ENCODE peak calls at places on chromosomes 3 and 15, in four cellular contexts. E, D, Q and L are unnamed samples.

GRCh38 chr3:147812186-147812911 is 403.2 kb downstream of the ZIC1 start:
- DNase-seq in E (no peak), D (no peak), Q (no peak), L (no peak)

GRCh38 chr3:52524752-52525661 is 8.7 kb downstream of the NT5DC2 start:
- DNase-seq in E (peak; percentile 20), D (no peak), Q (no peak), L (peak; percentile 14)

GRCh38 chr15:71780349-71780976 is 29.9 kb upstream of the NR2E3 start:
- DNase-seq in E (no peak), D (no peak), Q (peak; percentile 69), L (peak; percentile 17)

GRCh38 chr3:184592411-184593200 is 31.0 kb downstream of the EPHB3 start:
- DNase-seq in E (no peak), D (no peak), Q (peak; percentile 20), L (no peak)

GRCh38 chr3:66442254-66443249 is 58.3 kb downstream of the LRIG1 start:
- DNase-seq in E (peak; percentile 70), D (peak; percentile 91), Q (peak; percentile 90), L (peak; percentile 82)

GRCh38 chr3:115788921-115789470 is 165.7 kb downstream of the GAP43 start:
- DNase-seq in E (no peak), D (no peak), Q (peak; percentile 91), L (no peak)

GRCh38 chr3:106251160-106251892 is 382.5 kb upstream of the CBLB start:
- DNase-seq in E (no peak), D (no peak), Q (peak; percentile 11), L (no peak)

GRCh38 chr15:60414016-60414682 is 16.4 kb upstream of the ANXA2 start:
- DNase-seq in E (no peak), D (no peak), Q (peak; percentile 74), L (peak; percentile 56)

GRCh38 chr3:46675843-46676567 is 17.5 kb downstream of the ALS2CL start:
- DNase-seq in E (peak; percentile 15), D (no peak), Q (peak; percentile 64), L (no peak)

GRCh38 chr3:18409266-18409665 is 15.9 kb downstream of the SATB1 start:
- DNase-seq in E (no peak), D (no peak), Q (no peak), L (no peak)

GRCh38 chr3:43768594-43768993 is 77.9 kb downstream of the ABHD5 start:
- DNase-seq in E (no peak), D (peak; percentile 37), Q (peak; percentile 85), L (no peak)

GRCh38 chr3:76735153-76735552 is 304.7 kb upstream of the ROBO2 start:
- DNase-seq in E (no peak), D (no peak), Q (no peak), L (no peak)

GRCh38 chr3:176661432-176661964 is 535.8 kb downstream of the TBL1XR1 start:
- DNase-seq in E (no peak), D (no peak), Q (no peak), L (no peak)

GRCh38 chr3:187739561-187740445 is 5.5 kb downstream of the BCL6 start:
- DNase-seq in E (peak; percentile 89), D (peak; percentile 82), Q (peak; percentile 98), L (peak; percentile 97)

GRCh38 chr3:178551916-178552321 is 15.7 kb downstream of the KCNMB2 start:
- DNase-seq in E (no peak), D (no peak), Q (peak; percentile 56), L (no peak)

GRCh38 chr3:20739814-20740213 is 553.8 kb upstream of the SGO1 start:
- DNase-seq in E (no peak), D (no peak), Q (peak; percentile 25), L (no peak)

GRCh38 chr3:156429125-156429524 is 125.8 kb downstream of the SSR3 start:
- DNase-seq in E (no peak), D (no peak), Q (no peak), L (no peak)

GRCh38 chr3:53236112-53236841 is 19.5 kb downstream of the TKT start:
- DNase-seq in E (peak; percentile 65), D (peak; percentile 62), Q (peak; percentile 88), L (no peak)

GRCh38 chr15:100207053-100207452 is 134.7 kb downstream of the ADAMTS17 start:
- DNase-seq in E (no peak), D (no peak), Q (no peak), L (peak; percentile 94)

GRCh38 chr15:74917676-74918075 is 11.0 kb upstream of the FAM219B start:
- DNase-seq in E (no peak), D (no peak), Q (no peak), L (no peak)

GRCh38 chr3:126130981-126131750 is 47.2 kb upstream of the SLC41A3 start:
- DNase-seq in E (peak; percentile 18), D (peak; percentile 7), Q (no peak), L (no peak)

GRCh38 chr3:160129459-160130061 is 95.7 kb upstream of the C3orf80 start:
- DNase-seq in E (no peak), D (no peak), Q (peak; percentile 98), L (no peak)

GRCh38 chr3:197912770-197913476 is 37.1 kb upstream of the RPL35A start:
- DNase-seq in E (no peak), D (no peak), Q (peak; percentile 15), L (no peak)

GRCh38 chr3:196471551-196471950 is 32.0 kb downstream of the RNF168 start:
- DNase-seq in E (no peak), D (no peak), Q (peak; percentile 15), L (no peak)

GRCh38 chr15:90598053-90598577 is 68.4 kb downstream of the CRTC3 start:
- DNase-seq in E (peak; percentile 74), D (peak; percentile 84), Q (peak; percentile 33), L (no peak)

GRCh38 chr15:72426753-72427152 is 28.6 kb downstream of the TMEM202 start:
- DNase-seq in E (no peak), D (no peak), Q (no peak), L (no peak)

GRCh38 chr3:53254810-53255359 is 937 bp downstream of the TKT start:
- DNase-seq in E (peak; percentile 87), D (peak; percentile 87), Q (peak; percentile 51), L (peak; percentile 52)

GRCh38 chr3:122101646-122102045 is 46.5 kb downstream of the CD86 start:
- DNase-seq in E (no peak), D (peak; percentile 32), Q (peak; percentile 64), L (peak; percentile 55)

GRCh38 chr15:101026686-101027272 is 107.6 kb downstream of the LRRK1 start:
- DNase-seq in E (no peak), D (peak; percentile 13), Q (no peak), L (no peak)

GRCh38 chr15:78216276-78217229 is 17.8 kb downstream of the ACSBG1 start:
- DNase-seq in E (peak; percentile 88), D (peak; percentile 95), Q (peak; percentile 20), L (peak; percentile 99)

GRCh38 chr15:59150185-59150584 is 45.2 kb downstream of the CCNB2 start:
- DNase-seq in E (no peak), D (no peak), Q (no peak), L (peak; percentile 39)

GRCh38 chr15:59152694-59153450 is 47.9 kb downstream of the CCNB2 start:
- DNase-seq in E (no peak), D (no peak), Q (no peak), L (peak; percentile 28)

GRCh38 chr15:59147666-59148065 is 42.7 kb downstream of the CCNB2 start:
- DNase-seq in E (no peak), D (no peak), Q (no peak), L (no peak)

GRCh38 chr15:59143281-59143680 is 38.3 kb downstream of the CCNB2 start:
- DNase-seq in E (no peak), D (no peak), Q (no peak), L (no peak)

DNA sequence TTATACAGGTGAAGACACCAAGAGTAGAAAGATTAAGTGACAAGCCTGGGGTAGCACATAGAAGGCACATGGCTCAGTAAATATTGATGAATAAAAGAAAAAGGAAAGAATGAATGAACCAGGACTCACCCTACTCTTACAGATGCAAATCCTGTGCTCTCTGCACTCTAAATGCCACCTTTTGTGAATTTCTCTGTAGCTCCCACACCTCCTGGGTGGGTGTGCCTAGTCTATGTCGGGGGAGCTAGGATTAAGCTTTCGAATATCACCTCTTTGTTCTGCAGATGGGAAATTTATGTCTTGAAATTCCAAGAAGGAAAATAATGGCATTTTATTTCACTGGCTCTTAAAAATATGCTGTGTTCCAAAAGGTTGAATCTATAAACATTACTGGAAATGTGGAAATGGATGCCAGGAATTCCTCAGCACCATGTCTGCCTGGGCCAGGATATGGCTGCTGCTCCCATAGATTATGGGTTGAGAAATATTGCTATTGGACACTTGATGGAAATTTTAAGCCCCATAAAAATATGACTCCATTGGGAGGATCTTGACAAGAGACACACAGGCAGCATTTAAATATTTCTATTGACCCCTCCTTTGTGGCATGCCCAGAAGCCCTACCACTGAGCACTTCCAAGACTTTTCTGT is 43.3 kb downstream of the CCNB2 start:
- DNase-seq in E (no peak), D (no peak), Q (no peak), L (no peak)
- H3K4me3 ChIP-seq in E (no peak overlapping the region), D (no peak overlapping the region), Q (no peak overlapping the region), L (no peak overlapping the region)

GRCh38 chr3:3998140-3998977 is 199.1 kb downstream of the LRRN1 start:
- DNase-seq in E (no peak), D (peak; percentile 23), Q (peak; percentile 5), L (peak; percentile 63)
- TF ChIP-seq CTCF in E (no peak), D (peak; percentile 32), Q (no peak), L (peak; percentile 80)

DNA sequence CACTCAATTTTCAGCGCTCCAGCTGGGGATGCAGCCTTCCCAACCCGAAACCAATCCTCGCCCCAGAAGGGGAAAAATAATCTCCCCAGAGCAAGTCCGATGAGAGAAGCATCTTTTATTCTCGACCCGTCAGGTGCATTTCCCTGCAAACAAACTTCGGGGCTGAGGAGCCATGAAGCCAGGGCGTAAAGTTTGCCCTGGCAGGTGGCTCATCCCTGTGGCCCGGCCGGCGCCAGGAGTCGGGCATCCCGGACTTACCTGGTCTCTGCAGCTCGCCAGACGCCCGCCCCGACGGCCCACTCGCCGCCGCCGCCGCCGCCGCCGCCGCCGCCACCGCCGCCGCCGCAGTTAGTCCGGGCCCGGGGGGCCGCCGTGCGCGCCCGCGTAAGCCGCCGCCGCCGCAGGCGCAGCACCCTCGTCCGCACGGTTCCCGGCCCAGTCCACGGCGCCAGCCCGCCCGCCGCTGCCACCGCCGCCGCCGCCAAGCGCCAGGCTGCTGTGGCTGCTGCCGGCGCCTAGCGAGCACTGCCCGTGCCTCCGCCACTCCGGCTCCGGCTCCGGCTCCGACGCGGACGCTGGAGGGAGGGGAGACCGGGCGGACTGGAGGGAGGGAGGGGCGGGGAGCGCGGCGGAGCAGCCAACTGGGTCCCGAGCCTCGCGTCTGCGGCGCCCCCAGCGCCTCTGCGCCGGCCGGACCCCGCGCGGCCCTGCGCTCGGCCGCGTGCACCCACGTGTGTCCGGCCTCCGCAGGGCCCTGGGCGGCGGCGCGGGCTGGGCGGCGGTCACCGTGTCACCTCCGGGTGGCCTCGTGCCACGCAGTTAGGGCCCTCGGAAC is at the start of gene CNTN3:
- DNase-seq in E (peak; percentile 70), D (peak; percentile 38), Q (peak; percentile 35), L (no peak)
- H3K4me3 ChIP-seq in E (peak within 1 kb of the TSS; percentile 29), D (peak within 1 kb of the TSS; percentile 42), Q (peak within 1 kb of the TSS; percentile 72), L (peak within 1 kb of the TSS; percentile 29)

GRCh38 chr3:104987859-104988258 is 378.9 kb upstream of the ALCAM start:
- DNase-seq in E (no peak), D (no peak), Q (peak; percentile 8), L (no peak)
- TF ChIP-seq CTCF in E (no peak), D (no peak), Q (no peak), L (peak; percentile 5)

GRCh38 chr3:162632672-162633071 is 1136.1 kb downstream of the OTOL1 start:
- DNase-seq in E (no peak), D (no peak), Q (peak; percentile 7), L (no peak)

GRCh38 chr3:162629372-162629771 is 1132.8 kb downstream of the OTOL1 start:
- DNase-seq in E (no peak), D (no peak), Q (no peak), L (no peak)

GRCh38 chr3:162628531-162628930 is 1131.9 kb downstream of the OTOL1 start:
- DNase-seq in E (no peak), D (no peak), Q (no peak), L (no peak)
- H3K4me3 ChIP-seq in E (no peak overlapping the region), D (no peak overlapping the region), Q (no peak overlapping the region), L (no peak overlapping the region)

GRCh38 chr15:45372032-45372995 is 6.0 kb downstream of the GATM start:
- DNase-seq in E (no peak), D (no peak), Q (no peak), L (no peak)
- TF ChIP-seq CTCF in E (no peak), D (no peak), Q (no peak), L (peak; percentile 18)